ENCODE peak calls at places on chromosomes 2 and 18, in five cellular contexts. Z is HepG2, F is heart left ventricle, V is stomach, A is breast epithelium. P is an unnamed sample.

GRCh38 chr2:134362751-134363150 is 108.9 kb downstream of the MGAT5 start:
- DNase-seq in F (no peak), V (no peak), Z (no peak), A (no peak), P (no peak)

GRCh38 chr2:113010088-113010487 is 4.8 kb downstream of the IL36A start:
- DNase-seq in A (no peak), V (no peak), F (no peak), Z (no peak), P (no peak)

GRCh38 chr2:48934807-48935206 is 179.3 kb upstream of the LHCGR start:
- DNase-seq in Z (no peak), A (no peak), V (no peak), F (no peak), P (no peak)

GRCh38 chr2:68811364-68811763 is 59.8 kb downstream of the BMP10 start:
- DNase-seq in A (no peak), F (peak), Z (no peak), V (no peak), P (no peak)

GRCh38 chr18:79365701-79366100 is 30.0 kb upstream of the NFATC1 start:
- DNase-seq in F (no peak), Z (no peak), V (no peak), A (no peak), P (no peak)

GRCh38 chr2:40030451-40030975 is 251.5 kb upstream of the THUMPD2 start:
- DNase-seq in V (no peak), A (no peak), F (no peak), Z (no peak), P (no peak)

GRCh38 chr2:229342376-229342775 is 71.3 kb upstream of the PID1 start:
- DNase-seq in F (no peak), Z (peak), A (no peak), V (peak), P (no peak)

GRCh38 chr2:126953483-126953882 is 54.8 kb downstream of the TEX51 start:
- DNase-seq in Z (no peak), A (no peak), V (no peak), F (no peak), P (no peak)

GRCh38 chr2:174585111-174585510 is 12.5 kb downstream of the WIPF1 start:
- DNase-seq in A (no peak), Z (peak), F (no peak), V (no peak), P (peak)

GRCh38 chr2:171626949-171627348 is 60.3 kb upstream of the DYNC1I2 start:
- DNase-seq in A (no peak), Z (no peak), F (no peak), V (no peak), P (peak)

GRCh38 chr18:35642802-35643201 is 61.3 kb downstream of the GALNT1 start:
- DNase-seq in F (no peak), V (no peak), A (no peak), Z (no peak), P (no peak)

GRCh38 chr2:168691221-168691620 is 111.2 kb upstream of the NOSTRIN start:
- DNase-seq in A (no peak), Z (no peak), F (no peak), V (peak), P (no peak)

GRCh38 chr2:234679766-234680687 is 183.1 kb upstream of the ARL4C start:
- DNase-seq in V (peak), A (no peak), F (peak), Z (peak), P (no peak)

GRCh38 chr18:10518595-10519273 is 7.1 kb upstream of the NAPG start:
- DNase-seq in A (no peak), V (peak), F (peak), Z (peak), P (no peak)

GRCh38 chr2:200525882-200526651 is at the start of gene SGO2:
- DNase-seq in V (peak), F (peak), Z (peak), A (peak), P (peak)

GRCh38 chr2:173892341-173892740 is 72.8 kb downstream of the SP3 start:
- DNase-seq in V (no peak), Z (no peak), F (no peak), A (no peak), P (no peak)

GRCh38 chr18:42614619-42615293 is 500.7 kb downstream of the RIT2 start:
- DNase-seq in Z (no peak), A (no peak), V (no peak), F (peak), P (no peak)

GRCh38 chr2:216066255-216066654 is 15.4 kb downstream of the PECR start:
- DNase-seq in Z (no peak), V (no peak), F (no peak), A (no peak), P (no peak)

GRCh38 chr2:15957881-15958713 is 17.7 kb downstream of the MYCN start:
- DNase-seq in A (no peak), V (no peak), F (no peak), Z (no peak), P (no peak)

GRCh38 chr2:223669453-223670225 is 67.5 kb upstream of the SCG2 start:
- DNase-seq in A (no peak), F (no peak), Z (no peak), V (no peak), P (no peak)

GRCh38 chr2:178109813-178110212 is 2.4 kb upstream of the RBM45 start:
- DNase-seq in V (no peak), A (no peak), F (no peak), Z (peak), P (peak)

GRCh38 chr2:184695-185094 is 79.1 kb downstream of the SH3YL1 start:
- DNase-seq in F (no peak), A (no peak), V (no peak), Z (no peak), P (no peak)

GRCh38 chr2:232349546-232349945 is 29.0 kb upstream of the ALPP start:
- DNase-seq in A (peak), F (no peak), Z (no peak), V (no peak), P (no peak)

GRCh38 chr2:183248866-183249567 is 124.8 kb downstream of the NUP35 start:
- DNase-seq in F (no peak), Z (peak), V (no peak), A (no peak), P (peak)

GRCh38 chr2:63841254-63842022 is at the start of gene UGP2:
- DNase-seq in F (peak), V (peak), Z (peak), A (peak), P (peak)

GRCh38 chr2:202780514-202781021 is 91.0 kb downstream of the ICA1L start:
- DNase-seq in F (no peak), A (no peak), Z (no peak), V (no peak), P (peak)

GRCh38 chr18:34122724-34123334 is 101.9 kb downstream of the NOL4 start:
- DNase-seq in V (peak), F (no peak), Z (peak), A (no peak), P (peak)

GRCh38 chr18:6024740-6025139 is 129.4 kb upstream of the TMEM200C start:
- DNase-seq in V (no peak), F (no peak), A (no peak), Z (no peak), P (no peak)

GRCh38 chr2:176106636-176107539 is at the start of gene HOXD11:
- DNase-seq in V (no peak), A (peak), F (peak), Z (no peak), P (peak)

GRCh38 chr2:105917216-105917615 is 172.5 kb downstream of the NCK2 start:
- DNase-seq in A (no peak), V (no peak), F (no peak), Z (no peak), P (no peak)

GRCh38 chr2:38013158-38013752 is 62.7 kb downstream of the CYP1B1 start:
- DNase-seq in V (no peak), F (no peak), A (no peak), Z (no peak), P (no peak)

GRCh38 chr2:219521066-219521880 is 7.0 kb downstream of the ASIC4 start:
- DNase-seq in Z (peak), F (no peak), A (no peak), V (no peak), P (peak)

GRCh38 chr2:94982661-94983060 is 42.8 kb upstream of the MAL start:
- DNase-seq in Z (no peak), F (no peak), A (no peak), V (no peak), P (no peak)

GRCh38 chr2:113216321-113216720 is 42.5 kb downstream of the PSD4 start:
- DNase-seq in F (no peak), Z (no peak), A (no peak), V (no peak), P (no peak)

GRCh38 chr2:43472527-43473194 is 123.2 kb downstream of the THADA start:
- DNase-seq in F (no peak), A (no peak), Z (no peak), V (no peak), P (no peak)

GRCh38 chr2:3257166-3257565 is 120.5 kb downstream of the EIPR1 start:
- DNase-seq in Z (no peak), A (no peak), V (no peak), F (no peak), P (no peak)

GRCh38 chr2:187658952-187659525 is 104.8 kb upstream of the TFPI start:
- DNase-seq in V (no peak), F (no peak), Z (peak), A (no peak), P (peak)

GRCh38 chr2:144835634-144836351 is 315.9 kb upstream of the ZEB2 start:
- DNase-seq in V (no peak), Z (no peak), F (no peak), A (no peak), P (no peak)

DNA sequence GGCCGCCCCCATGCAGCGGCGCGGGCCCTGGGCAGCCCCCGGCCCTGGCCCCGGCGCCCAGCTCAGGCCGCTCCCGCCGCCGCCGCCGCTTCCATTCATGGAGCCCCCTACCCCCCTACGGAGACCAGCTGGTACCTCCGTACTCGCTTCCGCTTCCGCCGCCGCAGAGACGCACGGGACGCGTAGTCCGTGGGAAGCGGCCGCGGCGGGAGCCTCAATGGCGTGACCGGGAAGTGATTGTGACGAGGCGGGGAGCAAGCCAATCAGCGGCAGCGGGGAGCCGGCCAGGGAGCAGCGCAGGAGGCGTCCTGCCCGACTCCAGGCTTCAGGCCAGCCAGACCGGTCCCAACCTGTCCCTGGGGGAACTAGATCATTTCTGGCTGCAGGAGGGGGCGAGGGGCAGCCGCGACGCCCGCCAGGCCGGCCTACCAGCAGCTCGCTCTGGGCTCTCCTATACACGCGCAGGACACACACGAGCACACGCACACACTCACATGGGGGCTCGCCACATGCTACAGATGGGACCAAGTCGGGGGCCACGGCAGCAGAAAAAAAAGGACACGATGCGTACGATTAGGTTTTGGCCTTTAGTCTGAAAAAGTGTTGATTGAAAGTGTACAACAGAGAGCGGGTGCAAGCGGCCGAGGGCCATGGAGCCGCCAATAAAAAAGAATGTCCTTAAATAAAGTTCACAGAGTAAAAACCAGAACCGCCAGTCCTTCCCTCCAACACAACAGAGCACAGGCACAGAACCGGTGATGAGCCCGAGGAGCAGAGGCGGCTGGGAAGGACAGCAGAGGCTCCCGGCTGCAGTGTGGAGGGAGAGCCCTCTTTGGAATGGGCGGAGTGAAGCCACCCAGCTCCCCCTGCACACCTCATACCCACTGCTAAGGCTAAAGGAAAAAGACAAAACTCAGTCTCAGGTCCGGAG is at the start of gene ZNF513:
- DNase-seq in A (peak), F (peak), Z (peak), V (peak), P (peak)
- TF ChIP-seq POLR2A in A (peak), F (no peak), Z (peak), V (no peak), P (peak)

GRCh38 chr2:41527525-41528323 is 520.1 kb upstream of the PKDCC start:
- DNase-seq in V (no peak), F (no peak), A (no peak), Z (no peak), P (no peak)
- TF ChIP-seq POLR2A in V (no peak), F (no peak), A (no peak), Z (no peak), P (no peak)

DNA sequence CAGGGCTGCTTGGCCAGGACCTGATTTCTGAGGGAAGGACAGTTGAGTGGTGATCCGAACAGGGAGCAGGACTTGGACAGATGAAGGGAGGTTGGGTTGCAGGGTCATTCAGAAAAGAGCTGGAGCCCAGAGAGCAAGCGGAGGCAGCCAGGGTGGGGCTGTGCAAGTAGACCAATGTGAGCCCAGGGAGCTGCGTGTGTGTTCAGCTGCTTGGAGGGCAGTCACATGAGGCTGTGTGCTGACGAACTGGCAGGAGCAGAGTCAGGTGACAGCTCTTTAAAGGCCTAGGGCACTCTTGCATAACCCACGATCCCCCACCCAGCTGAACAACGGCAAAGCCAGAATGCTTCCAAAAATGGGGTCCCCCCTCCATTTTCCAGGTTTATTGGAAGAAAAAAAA is 4.6 kb upstream of the MLPH start:
- DNase-seq in F (peak), Z (peak), A (peak), V (peak), P (peak)
- TF ChIP-seq POLR2A in F (no peak), Z (no peak), A (no peak), V (no peak), P (peak)

GRCh38 chr2:230715201-230715600 is 2.6 kb downstream of the CAB39 start:
- DNase-seq in V (no peak), F (no peak), Z (no peak), A (no peak), P (peak)

GRCh38 chr2:230712443-230713330 is at the start of gene CAB39:
- DNase-seq in A (peak), V (peak), Z (peak), F (peak), P (peak)

GRCh38 chr2:230714122-230714453 is 1.4 kb downstream of the CAB39 start:
- DNase-seq in F (no peak), V (no peak), Z (peak), A (no peak), P (peak)

GRCh38 chr2:230711224-230711623 is 1.4 kb upstream of the CAB39 start:
- DNase-seq in V (no peak), A (no peak), F (no peak), Z (no peak), P (no peak)

DNA sequence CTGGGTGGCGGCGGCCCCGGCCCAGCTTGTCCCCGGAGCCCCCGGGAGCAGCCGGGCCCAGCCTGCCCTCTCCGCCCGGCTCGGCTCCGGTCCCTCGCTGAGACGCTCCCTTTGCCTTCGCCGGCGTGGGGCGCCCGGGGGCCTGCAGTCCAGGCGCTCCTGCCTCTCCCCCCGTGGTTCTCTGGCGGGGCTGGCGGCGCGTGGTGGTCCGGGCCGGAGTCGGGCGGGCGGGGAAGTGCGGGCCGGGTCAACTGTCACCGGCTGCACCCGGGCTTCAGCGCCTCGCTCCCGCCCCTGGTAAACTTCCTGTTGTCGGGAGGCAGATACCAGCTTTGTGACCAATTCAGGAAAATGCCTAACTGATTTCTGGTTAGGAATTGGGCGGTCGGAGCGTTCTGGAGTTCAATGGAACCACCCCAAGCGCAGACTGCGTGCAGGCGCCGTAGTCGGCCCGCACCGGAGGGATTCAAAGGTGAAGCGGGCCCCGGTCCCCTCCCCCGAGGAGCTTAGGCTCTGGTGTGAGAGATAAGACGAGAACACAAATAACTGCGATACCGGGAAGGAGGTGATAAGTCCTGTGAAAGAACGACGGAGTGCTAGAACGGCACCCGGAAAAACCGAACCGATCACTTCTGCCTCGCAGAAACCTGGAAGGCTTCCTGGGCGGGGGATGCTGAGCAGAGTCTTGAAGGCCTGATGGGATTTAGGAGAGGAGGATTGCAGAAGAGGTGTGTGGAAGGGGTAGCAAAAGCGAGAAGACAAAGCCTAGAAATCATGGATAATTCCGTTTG is 884 bp downstream of the CAB39 start:
- DNase-seq in Z (peak), F (peak), A (no peak), V (peak), P (peak)
- TF ChIP-seq POLR2A in Z (no peak), F (no peak), A (no peak), V (no peak), P (peak)

P was measured in erythroblast.